ENCODE peak calls at places on chromosome 14, in eight cellular contexts. G is ovary, U is lower leg skin, Q is activated T-cell treated with anti-CD3 and anti-CD28 coated beads for 1 hour, J is T-helper 9 cell, P is COR-L47, B is DMS53, N is omental fat pad. E is an unnamed sample.

GRCh38 chr14:104091061-104091926 is 5.8 kb downstream of the ASPG start:
- DNase-seq in G (peak), U (no peak), Q (no peak), J (no peak), P (no peak), B (no peak), N (no peak), E (no peak)

GRCh38 chr14:89841855-89842254 is 112.7 kb downstream of the EFCAB11 start:
- DNase-seq in G (no peak), U (no peak), Q (no peak), J (no peak), P (no peak), B (peak), N (no peak), E (no peak)

GRCh38 chr14:95265106-95266094 is 54.3 kb downstream of the CLMN start:
- DNase-seq in G (no peak), U (peak), Q (no peak), J (no peak), P (peak), B (peak), N (no peak), E (peak)

GRCh38 chr14:88955470-88955869 is 131.0 kb downstream of the TTC8 start:
- DNase-seq in G (no peak), U (no peak), Q (no peak), J (no peak), P (peak), B (peak), N (no peak), E (no peak)

GRCh38 chr14:101582294-101582693 is 21.0 kb downstream of the DIO3 start:
- DNase-seq in G (no peak), U (no peak), Q (no peak), J (no peak), P (no peak), B (no peak), N (no peak), E (no peak)

GRCh38 chr14:71694888-71695505 is 237.2 kb upstream of the RGS6 start:
- DNase-seq in G (no peak), U (no peak), Q (no peak), J (no peak), P (no peak), B (no peak), N (no peak), E (no peak)

GRCh38 chr14:21997300-21997699 is 323.7 kb upstream of the OR4E1 start:
- DNase-seq in G (no peak), U (no peak), Q (no peak), J (no peak), P (no peak), B (peak), N (no peak), E (peak)

GRCh38 chr14:90785876-90786450 is 30.3 kb downstream of the TTC7B start:
- DNase-seq in G (no peak), U (no peak), Q (no peak), J (no peak), P (no peak), B (no peak), N (no peak), E (no peak)

GRCh38 chr14:42961509-42961908 is 1354.8 kb downstream of the LRFN5 start:
- DNase-seq in G (no peak), U (no peak), Q (no peak), J (no peak), P (no peak), B (no peak), N (no peak), E (no peak)

GRCh38 chr14:26531894-26532293 is 65.9 kb downstream of the NOVA1 start:
- DNase-seq in G (no peak), U (no peak), Q (no peak), J (no peak), P (no peak), B (peak), N (no peak), E (peak)

GRCh38 chr14:45891417-45892080 is 638.5 kb upstream of the MIS18BP1 start:
- DNase-seq in G (peak), U (no peak), Q (no peak), J (no peak), P (peak), B (peak), N (no peak), E (peak)

GRCh38 chr14:33682746-33683145 is 268.1 kb downstream of the EGLN3 start:
- DNase-seq in G (peak), U (peak), Q (no peak), J (no peak), P (no peak), B (no peak), N (no peak), E (no peak)

GRCh38 chr14:75238728-75239455 is 39.7 kb upstream of the FOS start:
- DNase-seq in G (peak), U (no peak), Q (no peak), J (no peak), P (no peak), B (no peak), N (no peak), E (no peak)

GRCh38 chr14:103155013-103155412 is 31.8 kb downstream of the TNFAIP2 start:
- DNase-seq in G (no peak), U (peak), Q (no peak), J (no peak), P (no peak), B (no peak), N (peak), E (peak)

GRCh38 chr14:35940291-35940690 is 114.2 kb downstream of the BRMS1L start:
- DNase-seq in G (no peak), U (no peak), Q (no peak), J (no peak), P (peak), B (no peak), N (no peak), E (peak)

GRCh38 chr14:72472845-72473244 is 421.1 kb downstream of the DPF3 start:
- DNase-seq in G (no peak), U (no peak), Q (no peak), J (no peak), P (no peak), B (no peak), N (no peak), E (no peak)

GRCh38 chr14:77804592-77804991 is 4.7 kb downstream of the ADCK1 start:
- DNase-seq in G (no peak), U (no peak), Q (no peak), J (no peak), P (no peak), B (peak), N (no peak), E (peak)

GRCh38 chr14:104215706-104216334 is 77.4 kb downstream of the KIF26A start:
- DNase-seq in G (no peak), U (no peak), Q (no peak), J (no peak), P (no peak), B (no peak), N (no peak), E (no peak)

GRCh38 chr14:32189806-32190205 is 12.0 kb upstream of the RNU6-7 start:
- DNase-seq in G (no peak), U (no peak), Q (no peak), J (no peak), P (no peak), B (no peak), N (no peak), E (no peak)

GRCh38 chr14:58607571-58608317 is 30.0 kb upstream of the DACT1 start:
- DNase-seq in G (no peak), U (no peak), Q (no peak), J (no peak), P (no peak), B (no peak), N (no peak), E (no peak)

GRCh38 chr14:81655423-81656314 is 122.0 kb upstream of the SEL1L start:
- DNase-seq in G (peak), U (no peak), Q (no peak), J (no peak), P (no peak), B (peak), N (no peak), E (no peak)

GRCh38 chr14:56338674-56339073 is 220.5 kb downstream of the PELI2 start:
- DNase-seq in G (no peak), U (no peak), Q (no peak), J (no peak), P (no peak), B (peak), N (no peak), E (no peak)

GRCh38 chr14:21054123-21054767 is 3.4 kb upstream of the RNASE8 start:
- DNase-seq in G (no peak), U (no peak), Q (no peak), J (no peak), P (no peak), B (no peak), N (no peak), E (peak)

GRCh38 chr14:52329678-52330376 is 15.7 kb downstream of the PTGER2 start:
- DNase-seq in G (no peak), U (no peak), Q (no peak), J (no peak), P (no peak), B (no peak), N (no peak), E (no peak)

GRCh38 chr14:59148334-59148900 is 40.0 kb upstream of the DAAM1 start:
- DNase-seq in G (no peak), U (no peak), Q (no peak), J (no peak), P (no peak), B (no peak), N (no peak), E (no peak)

GRCh38 chr14:102028733-102029132 is 58.1 kb downstream of the HSP90AA1 start:
- DNase-seq in G (no peak), U (no peak), Q (no peak), J (no peak), P (no peak), B (no peak), N (no peak), E (peak)

GRCh38 chr14:89613260-89614008 is 196.4 kb upstream of the FOXN3 start:
- DNase-seq in G (no peak), U (no peak), Q (no peak), J (no peak), P (no peak), B (no peak), N (no peak), E (no peak)

GRCh38 chr14:22748691-22749090 is 17.8 kb upstream of the OXA1L start:
- DNase-seq in G (no peak), U (no peak), Q (no peak), J (no peak), P (no peak), B (no peak), N (no peak), E (no peak)

GRCh38 chr14:83713736-83714135 is 1816.2 kb upstream of the FLRT2 start:
- DNase-seq in G (no peak), U (no peak), Q (no peak), J (no peak), P (no peak), B (no peak), N (no peak), E (no peak)

GRCh38 chr14:63717704-63718103 is 10.2 kb downstream of the SGPP1 start:
- DNase-seq in G (no peak), U (no peak), Q (no peak), J (no peak), P (peak), B (peak), N (no peak), E (peak)

GRCh38 chr14:93464271-93464670 is 33.5 kb downstream of the UNC79 start:
- DNase-seq in G (no peak), U (no peak), Q (no peak), J (no peak), P (no peak), B (no peak), N (no peak), E (no peak)

GRCh38 chr14:68624541-68625220 is 168.2 kb downstream of the ZFP36L1 start:
- DNase-seq in G (no peak), U (peak), Q (no peak), J (no peak), P (no peak), B (no peak), N (no peak), E (no peak)

GRCh38 chr14:59262717-59263469 is 74.4 kb downstream of the DAAM1 start:
- DNase-seq in G (no peak), U (no peak), Q (no peak), J (no peak), P (peak), B (peak), N (no peak), E (no peak)

GRCh38 chr14:88129306-88130056 is 124.5 kb downstream of the GPR65 start:
- DNase-seq in G (no peak), U (peak), Q (no peak), J (no peak), P (no peak), B (peak), N (no peak), E (no peak)

GRCh38 chr14:37874429-37875109 is 279.1 kb downstream of the TTC6 start:
- DNase-seq in G (peak), U (peak), Q (peak), J (peak), P (peak), B (peak), N (peak), E (peak)

E was measured in SW480.